ENCODE peak calls at places on chromosomes 6 and 20, in four cellular contexts. L is lower lobe of right lung, K is HepG2, O is cardiac muscle cell. D is an unnamed sample. For H3K4me1, the result is how much of the 10 kb centered on the place peaks cover.

GRCh38 chr6:117169781-117170281 is 95.5 kb upstream of the VGLL2 start:
- DNase-seq in L (no peak), K (no peak), O (no peak), D (no peak)

GRCh38 chr6:128095362-128095761 is 194.5 kb upstream of the THEMIS start:
- DNase-seq in L (no peak), K (no peak), O (no peak), D (no peak)

GRCh38 chr6:130676077-130676772 is 151.0 kb upstream of the SMLR1 start:
- DNase-seq in L (no peak), K (no peak), O (no peak), D (no peak)

GRCh38 chr6:47788498-47788884 is 6.7 kb downstream of the OPN5 start:
- DNase-seq in L (no peak), K (no peak), O (no peak), D (no peak)

GRCh38 chr6:37515712-37516075 is 16.0 kb upstream of the CCDC167 start:
- DNase-seq in L (no peak), K (no peak), O (no peak), D (no peak)

GRCh38 chr6:6900566-6901204 is 207.1 kb upstream of the RREB1 start:
- DNase-seq in L (no peak), K (no peak), O (no peak), D (no peak)

GRCh38 chr6:74447013-74447412 is 751.0 kb downstream of the CD109 start:
- DNase-seq in L (no peak), K (no peak), O (peak), D (no peak)

GRCh38 chr20:21693322-21693721 is 12.1 kb upstream of the PAX1 start:
- DNase-seq in L (no peak), K (peak), O (no peak), D (no peak)

GRCh38 chr6:64861039-64861651 is 845.9 kb downstream of the EYS start:
- DNase-seq in L (no peak), K (no peak), O (no peak), D (no peak)

GRCh38 chr6:103838457-103838856 is 1021.3 kb downstream of the HACE1 start:
- DNase-seq in L (no peak), K (no peak), O (no peak), D (no peak)

GRCh38 chr6:127971945-127972391 is 71.1 kb upstream of the THEMIS start:
- DNase-seq in L (no peak), K (peak), O (peak), D (no peak)

GRCh38 chr6:21883929-21884328 is 290.4 kb downstream of the SOX4 start:
- DNase-seq in L (no peak), K (no peak), O (no peak), D (no peak)

GRCh38 chr6:128410584-128410983 is 109.8 kb downstream of the PTPRK start:
- DNase-seq in L (no peak), K (no peak), O (no peak), D (no peak)

GRCh38 chr6:143539723-143540122 is 28.2 kb upstream of the FUCA2 start:
- DNase-seq in L (no peak), K (no peak), O (no peak), D (no peak)

GRCh38 chr20:22795897-22796296 is 211.5 kb upstream of the FOXA2 start:
- DNase-seq in L (no peak), K (peak), O (peak), D (no peak)

GRCh38 chr6:14452567-14453527 is 335.3 kb downstream of the CD83 start:
- DNase-seq in L (no peak), K (no peak), O (no peak), D (no peak)

GRCh38 chr6:10891960-10892359 is 5.1 kb downstream of the SYCP2L start:
- DNase-seq in L (no peak), K (no peak), O (no peak), D (no peak)

GRCh38 chr20:48329676-48330644 is 497.8 kb downstream of the PREX1 start:
- DNase-seq in L (no peak), K (peak), O (peak), D (peak)

GRCh38 chr6:30727920-30728605 is 7.9 kb downstream of the TUBB start:
- DNase-seq in L (no peak), K (no peak), O (peak), D (no peak)

GRCh38 chr6:6891074-6891754 is 216.5 kb upstream of the RREB1 start:
- DNase-seq in L (no peak), K (no peak), O (no peak), D (no peak)

GRCh38 chr6:15246217-15247211 is 645 bp downstream of the JARID2 start:
- DNase-seq in L (no peak), K (no peak), O (peak), D (peak)

GRCh38 chr6:43939281-43940070 is 169.5 kb downstream of the VEGFA start:
- DNase-seq in L (no peak), K (no peak), O (no peak), D (no peak)

GRCh38 chr6:119285908-119286625 is 63.5 kb downstream of the MAN1A1 start:
- DNase-seq in L (no peak), K (no peak), O (peak), D (no peak)

GRCh38 chr6:48111143-48111506 is at the start of gene PTCHD4:
- DNase-seq in L (peak), K (peak), O (peak), D (no peak)

GRCh38 chr6:15761045-15761502 is 98.2 kb upstream of the DTNBP1 start:
- DNase-seq in L (no peak), K (no peak), O (no peak), D (no peak)

GRCh38 chr6:116287668-116288282 is 8.0 kb upstream of the TSPYL1 start:
- DNase-seq in L (no peak), K (peak), O (peak), D (no peak)

GRCh38 chr6:158559338-158559894 is 475 bp upstream of the TMEM181 start:
- DNase-seq in L (no peak), K (no peak), O (no peak), D (no peak)

GRCh38 chr6:1904898-1905297 is 295.2 kb downstream of the FOXC1 start:
- DNase-seq in L (no peak), K (no peak), O (no peak), D (no peak)

GRCh38 chr6:1906625-1907024 is 296.9 kb downstream of the FOXC1 start:
- DNase-seq in L (no peak), K (no peak), O (no peak), D (no peak)

GRCh38 chr6:1911476-1911875 is 301.8 kb downstream of the FOXC1 start:
- DNase-seq in L (no peak), K (no peak), O (peak), D (no peak)

GRCh38 chr6:1910621-1911407 is 301.1 kb downstream of the FOXC1 start:
- DNase-seq in L (no peak), K (no peak), O (no peak), D (no peak)

GRCh38 chr6:1908784-1909183 is 299.1 kb downstream of the FOXC1 start:
- DNase-seq in L (no peak), K (no peak), O (no peak), D (no peak)
- H3K27ac ChIP-seq in L (no peak), K (no peak), O (no peak), D (no peak)

GRCh38 chr6:41426888-41427641 is 91.7 kb downstream of the NCR2 start:
- DNase-seq in L (no peak), K (no peak), O (no peak), D (no peak)
- H3K4me3 ChIP-seq in L (peak), K (peak), O (peak), D (peak)

DNA sequence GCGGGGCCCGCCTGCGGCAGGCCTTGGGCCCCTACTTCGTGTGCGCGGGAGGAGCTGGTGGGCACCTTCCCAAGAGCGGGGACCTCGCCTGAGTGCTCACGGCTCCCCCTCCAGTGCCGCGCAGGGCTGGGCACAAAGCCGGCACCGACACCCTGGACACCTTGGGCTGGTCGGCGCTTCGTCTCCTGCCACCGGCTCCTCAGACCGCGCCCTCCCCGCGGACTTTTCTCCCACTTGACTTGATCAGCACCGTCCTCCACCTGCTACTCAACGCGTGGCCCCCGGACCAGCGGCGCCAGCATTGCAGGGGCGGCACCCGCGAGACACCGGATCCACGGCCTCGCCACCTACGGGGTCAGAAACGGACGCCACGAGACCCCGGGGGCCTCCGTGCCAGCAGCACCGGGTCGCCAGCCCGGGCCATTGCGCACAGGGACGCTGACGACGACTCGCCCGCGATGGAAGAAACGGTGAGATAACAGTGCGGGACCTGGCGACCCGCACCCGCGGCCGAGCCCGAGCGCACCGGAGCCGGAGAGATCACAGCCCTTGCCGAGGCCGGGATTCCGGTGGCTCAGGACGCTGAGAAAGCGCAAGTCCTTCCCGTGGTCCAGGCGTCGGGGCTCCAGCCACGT is 154.2 kb downstream of the DLL1 start:
- DNase-seq in L (peak), K (no peak), O (no peak), D (peak)
- H3K4me1 ChIP-seq in L (under half), K (under half), O (under half), D (under half)

GRCh38 chr20:38985060-38985459 is 22.9 kb downstream of the DHX35 start:
- DNase-seq in L (no peak), K (no peak), O (no peak), D (no peak)
- H3K27ac ChIP-seq in L (no peak), K (peak), O (no peak), D (peak)

DNA sequence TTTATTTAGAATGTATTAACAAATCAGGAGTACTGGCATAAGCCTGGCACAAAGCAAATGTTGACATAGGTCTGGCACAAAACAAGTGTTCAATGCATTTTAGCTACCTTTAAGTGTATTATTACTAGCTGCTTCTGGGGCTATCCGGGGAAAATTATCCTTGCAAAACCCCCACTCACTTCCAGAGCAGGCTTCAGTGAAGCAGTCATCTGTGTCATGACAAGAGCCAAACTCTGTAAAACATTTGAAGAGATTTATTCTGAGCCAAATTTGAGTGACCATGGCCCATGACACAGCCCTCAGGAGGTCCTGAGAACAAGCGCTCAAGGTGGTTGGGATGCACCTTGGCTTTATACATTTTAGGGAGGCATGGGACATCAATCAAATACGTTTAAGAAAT is 6.4 kb upstream of the TRIM38 start:
- DNase-seq in L (no peak), K (no peak), O (no peak), D (no peak)
- H3K4me3 ChIP-seq in L (no peak), K (no peak), O (no peak), D (no peak)

GRCh38 chr6:108656834-108657233 is 96.1 kb downstream of the FOXO3 start:
- DNase-seq in L (no peak), K (peak), O (no peak), D (no peak)
- H3K4me1 ChIP-seq in L (half or more), K (under half), O (under half), D (half or more)

GRCh38 chr6:165298426-165298825 is 11.0 kb downstream of the C6orf118 start:
- DNase-seq in L (no peak), K (no peak), O (no peak), D (no peak)

DNA sequence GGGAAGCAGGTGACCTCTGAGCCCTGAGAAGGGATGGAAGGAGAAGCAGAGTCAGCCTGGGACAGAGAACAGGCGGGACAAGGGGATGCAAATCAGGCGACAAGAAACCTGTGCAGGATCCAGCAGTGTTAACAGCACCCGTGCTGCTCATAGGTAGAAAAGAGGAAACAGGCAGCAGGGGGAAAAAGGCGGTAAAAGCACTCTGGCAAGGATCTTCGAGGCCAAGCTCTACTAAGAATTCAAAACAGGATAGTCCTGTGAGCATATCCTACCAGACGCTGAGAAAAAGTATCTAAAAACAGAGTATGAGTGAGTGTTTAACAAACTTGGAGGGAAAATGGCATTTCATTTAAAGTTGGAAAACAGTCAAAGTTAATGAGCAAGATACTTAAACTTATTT is 16.7 kb downstream of the C6orf118 start:
- DNase-seq in L (no peak), K (no peak), O (no peak), D (no peak)
- H3K27ac ChIP-seq in L (no peak), K (no peak), O (no peak), D (no peak)